ENCODE peak calls at places on chromosome 3, in four cellular contexts. Q is H1, L is HepG2, V is K562. Y is an unnamed sample.

GRCh38 chr3:184368804-184369183 is 7.3 kb downstream of the POLR2H start:
- DNase-seq in Q (no peak), V (no peak), L (no peak), Y (no peak)

GRCh38 chr3:150945226-150945625 is 27.3 kb downstream of the CLRN1 start:
- DNase-seq in Q (no peak), L (no peak), V (no peak), Y (no peak)

GRCh38 chr3:72280876-72281275 is 495.9 kb upstream of the PROK2 start:
- DNase-seq in L (no peak), Q (no peak), V (peak), Y (no peak)

GRCh38 chr3:78879516-78879860 is 888.3 kb downstream of the ROBO1 start:
- DNase-seq in V (no peak), Q (no peak), L (no peak), Y (no peak)

GRCh38 chr3:197260491-197261163 is 37.8 kb downstream of the DLG1 start:
- DNase-seq in V (no peak), Q (no peak), L (no peak), Y (no peak)

GRCh38 chr3:23540600-23540999 is 265.2 kb upstream of the UBE2E1 start:
- DNase-seq in V (no peak), L (peak), Q (no peak), Y (no peak)

GRCh38 chr3:66572938-66573710 is 72.3 kb upstream of the LRIG1 start:
- DNase-seq in L (peak), Q (peak), V (peak), Y (no peak)

GRCh38 chr3:56347219-56347871 is 120.9 kb downstream of the ERC2 start:
- DNase-seq in L (no peak), V (peak), Q (peak), Y (no peak)

GRCh38 chr3:197151562-197151961 is 121.9 kb upstream of the MELTF start:
- DNase-seq in Q (no peak), L (peak), V (peak), Y (no peak)

GRCh38 chr3:81302045-81302444 is 459.4 kb downstream of the GBE1 start:
- DNase-seq in L (peak), Q (no peak), V (peak), Y (no peak)

GRCh38 chr3:163126115-163126514 is 1629.5 kb downstream of the OTOL1 start:
- DNase-seq in V (no peak), L (no peak), Q (no peak), Y (no peak)

GRCh38 chr3:143535994-143536784 is 312.1 kb downstream of the SLC9A9 start:
- DNase-seq in Q (no peak), V (no peak), L (no peak), Y (peak)

GRCh38 chr3:6862880-6863195 is 1.9 kb downstream of the GRM7 start:
- DNase-seq in V (no peak), L (no peak), Q (no peak), Y (no peak)

DNA sequence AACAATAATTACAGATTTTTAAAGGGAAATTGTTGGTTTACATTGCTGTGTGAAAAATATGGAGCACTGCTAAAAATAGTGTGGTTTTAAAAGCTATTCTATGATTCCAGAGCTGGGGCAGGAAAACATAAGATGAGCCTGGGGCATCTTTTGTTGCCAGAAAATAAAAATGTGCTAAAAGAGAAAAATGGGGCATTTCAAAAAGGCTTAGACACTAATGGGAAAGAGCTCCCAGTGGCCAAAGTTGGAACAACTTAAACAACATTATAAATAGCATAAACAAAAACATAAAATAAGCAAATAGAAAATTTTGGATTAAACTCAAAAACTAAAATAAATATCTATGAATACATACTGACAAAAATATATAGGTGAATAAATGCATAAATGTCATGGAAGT is 478.9 kb downstream of the NLGN1 start:
- DNase-seq in L (no peak), V (no peak), Q (no peak), Y (no peak)
- TF ChIP-seq ATF3 in L (no peak), V (no peak), Q (no peak), Y (no peak)

GRCh38 chr3:185982632-185983031 is 44.8 kb upstream of the TRA2B start:
- DNase-seq in V (no peak), Q (no peak), L (no peak), Y (no peak)
- TF ChIP-seq HDAC2 in V (no peak), Q (no peak), L (no peak), Y (no peak)

GRCh38 chr3:16770792-16771191 is 114.0 kb upstream of the PLCL2 start:
- DNase-seq in V (no peak), Q (no peak), L (no peak), Y (no peak)
- TF ChIP-seq ATF3 in V (no peak), Q (no peak), L (no peak), Y (no peak)

DNA sequence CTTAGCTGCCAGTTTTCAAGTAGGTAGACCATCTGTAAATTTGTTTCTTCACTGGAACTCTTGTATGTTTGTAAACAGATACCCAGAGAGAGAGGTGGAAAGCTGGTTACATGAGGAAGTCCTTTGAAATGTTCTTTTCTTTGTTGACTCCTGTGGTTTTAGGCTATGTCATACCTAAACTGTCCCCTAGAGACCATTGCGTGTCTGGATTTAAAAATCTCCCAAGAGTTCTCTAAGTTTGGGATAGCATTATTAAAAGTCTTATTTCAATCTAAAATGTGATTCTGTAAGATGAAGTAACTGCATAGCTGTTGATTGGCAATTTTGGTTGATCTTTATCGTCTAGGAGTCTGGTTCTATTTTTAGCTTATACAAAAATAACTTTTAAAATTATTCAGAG is 127.2 kb downstream of the GHSR start:
- DNase-seq in Q (no peak), V (no peak), L (peak), Y (peak)
- TF ChIP-seq HDAC2 in Q (no peak), V (no peak), L (no peak), Y (no peak)

DNA sequence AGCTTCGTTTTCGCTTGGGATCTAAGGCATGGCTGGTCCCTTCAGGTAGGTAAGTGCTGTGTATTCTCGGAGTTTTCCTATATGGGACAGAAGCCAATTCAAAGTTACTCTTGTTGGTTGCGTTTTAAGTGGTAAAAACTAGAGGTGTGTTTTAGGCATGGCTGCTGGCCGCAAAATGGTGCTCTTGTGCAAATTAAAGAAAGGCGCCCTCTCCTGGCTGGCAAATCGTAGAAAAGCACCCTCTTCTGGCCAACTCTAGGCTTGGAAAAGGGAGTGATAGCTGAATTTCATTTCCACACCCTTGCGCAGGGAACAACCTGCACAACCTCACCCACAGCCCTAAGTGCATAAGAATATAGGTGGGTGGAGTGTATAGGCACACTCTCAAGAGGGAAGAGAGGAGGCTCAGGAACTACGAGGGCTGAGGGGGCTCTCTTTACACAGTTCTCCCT is 23.5 kb downstream of the DRD3 start:
- DNase-seq in V (peak), Q (no peak), L (peak), Y (no peak)
- TF ChIP-seq ATF3 in V (no peak), Q (no peak), L (no peak), Y (no peak)

GRCh38 chr3:39108309-39108708 is 829 bp downstream of the TTC21A start:
- DNase-seq in V (no peak), L (no peak), Q (no peak), Y (peak)
- TF ChIP-seq HDAC2 in V (no peak), L (no peak), Q (no peak), Y (no peak)

DNA sequence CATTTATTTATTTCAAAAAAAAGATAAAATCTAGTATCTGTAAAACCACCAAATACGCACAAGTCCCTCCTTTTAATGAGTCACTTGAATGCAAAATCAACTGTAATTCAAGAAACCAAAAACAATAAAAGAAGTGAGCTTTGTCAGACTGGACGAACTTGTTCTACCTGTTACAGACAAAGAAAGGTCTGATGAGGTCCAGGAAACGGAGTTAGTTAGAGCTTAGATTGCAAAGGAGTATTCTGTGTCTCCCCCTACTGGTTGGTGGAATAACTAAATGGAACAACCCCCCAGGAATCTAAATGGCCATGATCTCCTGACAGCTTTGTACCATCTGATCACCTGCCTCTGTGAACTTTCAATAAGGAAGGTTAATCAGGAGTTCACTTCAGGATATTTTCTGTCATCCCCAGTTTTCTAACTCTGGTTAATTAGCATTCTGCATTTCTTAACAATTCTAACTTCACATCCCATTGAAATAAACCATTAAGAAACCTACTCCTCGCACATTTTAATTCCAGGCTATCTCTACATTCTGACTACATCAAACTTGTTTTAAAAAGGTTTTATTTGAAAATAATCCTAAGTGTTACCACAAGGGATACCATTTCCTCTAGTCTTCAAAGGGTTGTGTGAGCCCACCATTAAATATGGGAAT is 333.0 kb upstream of the SATB1 start:
- DNase-seq in L (peak), V (peak), Q (peak), Y (peak)
- TF ChIP-seq ATF3 in L (no peak), V (no peak), Q (no peak), Y (no peak)

GRCh38 chr3:13348671-13349396 is 71.3 kb downstream of the NUP210 start:
- DNase-seq in Q (no peak), L (no peak), V (no peak), Y (no peak)
- TF ChIP-seq HDAC2 in Q (no peak), L (no peak), V (no peak), Y (no peak)

GRCh38 chr3:60756231-60756630 is 495.0 kb downstream of the FHIT start:
- DNase-seq in L (no peak), Q (no peak), V (no peak), Y (no peak)

GRCh38 chr3:60759439-60759838 is 491.8 kb downstream of the FHIT start:
- DNase-seq in V (no peak), Q (no peak), L (no peak), Y (no peak)

GRCh38 chr3:60756636-60757035 is 494.6 kb downstream of the FHIT start:
- DNase-seq in V (no peak), L (no peak), Q (no peak), Y (no peak)

GRCh38 chr3:60757724-60758123 is 493.5 kb downstream of the FHIT start:
- DNase-seq in Q (no peak), L (no peak), V (no peak), Y (no peak)

DNA sequence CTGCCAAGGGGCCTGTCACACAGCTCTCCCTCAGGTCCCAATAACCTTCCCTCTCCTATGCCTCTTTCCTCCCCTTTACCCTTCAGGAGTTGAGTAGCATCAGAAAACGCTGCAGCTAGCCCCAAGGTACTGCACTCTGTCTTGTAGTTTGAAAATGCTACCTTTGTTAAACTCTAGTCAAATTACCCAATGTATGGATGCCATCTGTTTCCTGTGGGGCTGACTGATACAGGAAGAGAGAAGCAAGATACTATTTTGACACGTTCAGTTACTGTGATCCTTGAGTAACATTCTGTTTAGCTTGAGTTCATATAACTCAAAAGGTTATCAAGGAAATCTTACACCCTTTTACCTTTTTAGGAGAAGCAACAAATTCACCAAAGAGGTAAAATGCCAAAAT is 493.1 kb downstream of the FHIT start:
- DNase-seq in V (no peak), Q (no peak), L (no peak), Y (no peak)
- TF ChIP-seq ATF3 in V (no peak), Q (no peak), L (no peak), Y (no peak)